ENCODE peak calls at places on chromosomes 5 and 9, in seven cellular contexts. G, C, D, M, A, L and Y are unnamed samples.

GRCh38 chr9:70701163-70701562 is 286.7 kb upstream of the KLF9 start:
- DNase-seq in C (no peak), M (no peak), L (no peak), G (no peak), A (no peak), D (no peak), Y (no peak)

GRCh38 chr5:73301208-73302088 is 128.5 kb downstream of the TMEM174 start:
- DNase-seq in M (no peak), A (no peak), L (no peak), C (no peak), G (no peak), D (no peak), Y (no peak)

GRCh38 chr9:35675732-35676392 is 2.1 kb downstream of the CA9 start:
- DNase-seq in C (no peak), M (no peak), L (no peak), D (no peak), G (peak), A (no peak), Y (no peak)

GRCh38 chr9:90641090-90641489 is 1.5 kb downstream of the DIRAS2 start:
- DNase-seq in D (no peak), L (no peak), G (no peak), C (no peak), M (no peak), A (no peak), Y (no peak)

GRCh38 chr5:108867661-108868060 is 120.0 kb downstream of the FER start:
- DNase-seq in A (no peak), L (no peak), D (no peak), M (no peak), C (peak), G (no peak), Y (no peak)

GRCh38 chr5:177546262-177546741 is 8.1 kb downstream of the FAM193B start:
- DNase-seq in L (no peak), D (peak), A (peak), M (no peak), C (peak), G (no peak), Y (no peak)

GRCh38 chr5:56608216-56608925 is 207.0 kb upstream of the MAP3K1 start:
- DNase-seq in M (no peak), C (no peak), L (no peak), D (no peak), A (no peak), G (no peak), Y (no peak)

GRCh38 chr9:90442738-90443137 is 199.9 kb downstream of the DIRAS2 start:
- DNase-seq in D (no peak), C (no peak), M (no peak), A (no peak), L (no peak), G (no peak), Y (no peak)

GRCh38 chr5:14240366-14240765 is 97.2 kb downstream of the TRIO start:
- DNase-seq in L (no peak), G (no peak), D (no peak), M (no peak), A (no peak), C (peak), Y (no peak)

GRCh38 chr9:137982132-137982666 is 104.6 kb downstream of the CACNA1B start:
- DNase-seq in D (peak), M (no peak), A (no peak), L (no peak), G (no peak), C (no peak), Y (no peak)

GRCh38 chr9:119005162-119005561 is 364.1 kb downstream of the BRINP1 start:
- DNase-seq in D (no peak), M (no peak), G (no peak), C (no peak), A (peak), L (no peak), Y (no peak)

GRCh38 chr5:164188733-164189148 is 683.3 kb downstream of the MAT2B start:
- DNase-seq in C (peak), D (no peak), M (no peak), G (no peak), A (no peak), L (no peak), Y (no peak)

GRCh38 chr9:104301770-104302169 is 202.3 kb upstream of the OR13F1 start:
- DNase-seq in C (no peak), L (no peak), A (no peak), G (no peak), D (no peak), M (no peak), Y (no peak)

GRCh38 chr9:99166149-99166548 is 55.6 kb downstream of the ALG2 start:
- DNase-seq in C (no peak), G (no peak), L (peak), M (no peak), A (no peak), D (no peak), Y (no peak)

GRCh38 chr9:72579190-72579589 is 57.8 kb downstream of the TMC1 start:
- DNase-seq in M (no peak), L (no peak), G (no peak), C (peak), D (peak), A (no peak), Y (no peak)

GRCh38 chr9:76441551-76442322 is 17.2 kb upstream of the GCNT1 start:
- DNase-seq in C (peak), M (no peak), A (peak), L (peak), D (peak), G (peak), Y (peak)

GRCh38 chr5:91182763-91183162 is 200.4 kb downstream of the ARRDC3 start:
- DNase-seq in C (peak), A (no peak), M (no peak), G (no peak), L (peak), D (no peak), Y (peak)

GRCh38 chr5:110880413-110880812 is 141.6 kb downstream of the SLC25A46 start:
- DNase-seq in M (no peak), L (peak), D (peak), A (peak), C (peak), G (no peak), Y (no peak)

GRCh38 chr5:134133213-134133994 is 18.9 kb downstream of the TCF7 start:
- DNase-seq in L (no peak), G (peak), C (no peak), A (no peak), M (no peak), D (no peak), Y (no peak)

GRCh38 chr9:114344692-114345091 is 15.0 kb downstream of the ORM2 start:
- DNase-seq in L (no peak), M (no peak), A (no peak), C (no peak), D (no peak), G (no peak), Y (no peak)

GRCh38 chr9:113888361-113888760 is 12.3 kb downstream of the ZNF618 start:
- DNase-seq in M (no peak), A (no peak), C (no peak), G (no peak), D (no peak), L (no peak), Y (no peak)

GRCh38 chr5:1919750-1920149 is 37.0 kb upstream of the IRX4 start:
- DNase-seq in M (no peak), A (no peak), D (no peak), G (no peak), C (no peak), L (no peak), Y (no peak)

GRCh38 chr5:151450605-151451004 is 3.2 kb downstream of the SLC36A1 start:
- DNase-seq in D (no peak), C (no peak), M (no peak), G (no peak), L (no peak), A (no peak), Y (no peak)

GRCh38 chr9:36913393-36914211 is 120.5 kb downstream of the PAX5 start:
- DNase-seq in L (no peak), D (no peak), A (no peak), C (no peak), M (no peak), G (no peak), Y (no peak)

GRCh38 chr9:74865177-74865576 is 22.5 kb downstream of the TRPM6 start:
- DNase-seq in A (no peak), L (no peak), G (no peak), C (no peak), D (no peak), M (no peak), Y (peak)

GRCh38 chr9:130232899-130233586 is 32.5 kb upstream of the HMCN2 start:
- DNase-seq in C (no peak), A (no peak), D (no peak), M (no peak), L (no peak), G (no peak), Y (no peak)